ENCODE peak calls at places on chromosomes 7 and 10, in ten cellular contexts. U is dorsolateral prefrontal cortex, Q is endothelial cell, F is fibroblast of lung, W is OCI-LY7, Z is neural progenitor cell, H is nephron progenitor cell, L is left ventricle myocardium inferior, T is body of pancreas, C is astrocyte of the spinal cord. E is an unnamed sample.

GRCh38 chr7:16644987-16645592 is 464 bp downstream of the ANKMY2 start:
- DNase-seq in U (no peak), Q (peak; percentile 57), F (peak; percentile 30), W (peak; percentile 24), Z (peak; percentile 75), H (peak; percentile 76), L (peak; percentile 31), T (peak; percentile 42), C (peak; percentile 38), E (no peak)

GRCh38 chr10:5632430-5632829 is 34.0 kb downstream of the ASB13 start:
- DNase-seq in U (no peak), Q (no peak), F (peak; percentile 45), W (no peak), Z (no peak), H (no peak), L (no peak), T (peak; percentile 85), C (no peak), E (peak; percentile 62)

GRCh38 chr10:72134785-72135765 is 46.7 kb upstream of the SPOCK2 start:
- DNase-seq in U (no peak), Q (no peak), F (no peak), W (peak; percentile 38), Z (no peak), H (no peak), L (no peak), T (no peak), C (no peak), E (no peak)

GRCh38 chr10:124614003-124614659 is 130.0 kb downstream of the FAM53B start:
- DNase-seq in U (no peak), Q (no peak), F (no peak), W (no peak), Z (no peak), H (no peak), L (no peak), T (no peak), C (no peak), E (no peak)

GRCh38 chr10:130751106-130751840 is 560.2 kb downstream of the TCERG1L start:
- DNase-seq in U (no peak), Q (no peak), F (no peak), W (no peak), Z (no peak), H (no peak), L (no peak), T (no peak), C (no peak), E (no peak)

GRCh38 chr7:22413211-22413610 is 56.3 kb upstream of the RAPGEF5 start:
- DNase-seq in U (no peak), Q (no peak), F (no peak), W (no peak), Z (no peak), H (no peak), L (no peak), T (no peak), C (no peak), E (no peak)

GRCh38 chr10:48785796-48786195 is 101.1 kb downstream of the WDFY4 start:
- DNase-seq in U (no peak), Q (no peak), F (no peak), W (no peak), Z (no peak), H (no peak), L (no peak), T (no peak), C (no peak), E (no peak)

GRCh38 chr10:106682175-106682574 is 482.3 kb downstream of the SORCS1 start:
- DNase-seq in U (no peak), Q (no peak), F (no peak), W (no peak), Z (no peak), H (no peak), L (no peak), T (no peak), C (peak; percentile 1), E (no peak)

GRCh38 chr10:104325436-104326430 is 12.5 kb downstream of the ITPRIP start:
- DNase-seq in U (no peak), Q (no peak), F (no peak), W (no peak), Z (no peak), H (no peak), L (peak; percentile 66), T (no peak), C (no peak), E (no peak)

GRCh38 chr7:141838581-141838980 is 2.7 kb downstream of the PRSS37 start:
- DNase-seq in U (no peak), Q (no peak), F (no peak), W (no peak), Z (no peak), H (no peak), L (no peak), T (no peak), C (no peak), E (no peak)

GRCh38 chr7:101817930-101818698 is 688 bp downstream of the CUX1 start:
- DNase-seq in U (no peak), Q (no peak), F (peak; percentile 30), W (no peak), Z (no peak), H (no peak), L (no peak), T (no peak), C (no peak), E (no peak)

GRCh38 chr7:115748123-115748738 is 282.3 kb downstream of the TFEC start:
- DNase-seq in U (no peak), Q (peak; percentile 8), F (no peak), W (no peak), Z (peak; percentile 51), H (no peak), L (no peak), T (no peak), C (peak; percentile 3), E (peak; percentile 20)
- TF ChIP-seq CTCF in U (no peak), Q (no peak), F (peak; percentile 48), W (peak; percentile 47), Z (peak; percentile 65), H (peak; percentile 40), L (peak; percentile 45), T (no peak), C (peak; percentile 44), E (peak; percentile 41)

GRCh38 chr7:107964510-107964909 is 38.5 kb downstream of the LAMB1 start:
- DNase-seq in U (no peak), Q (no peak), F (no peak), W (no peak), Z (no peak), H (no peak), L (no peak), T (no peak), C (no peak), E (no peak)

GRCh38 chr7:107969856-107970255 is 33.1 kb downstream of the LAMB1 start:
- DNase-seq in U (no peak), Q (no peak), F (no peak), W (no peak), Z (no peak), H (no peak), L (peak; percentile 56), T (peak; percentile 18), C (no peak), E (no peak)

GRCh38 chr7:107968449-107968848 is 34.5 kb downstream of the LAMB1 start:
- DNase-seq in U (no peak), Q (no peak), F (no peak), W (no peak), Z (no peak), H (no peak), L (no peak), T (no peak), C (no peak), E (no peak)

GRCh38 chr7:107967420-107967819 is 35.5 kb downstream of the LAMB1 start:
- DNase-seq in U (no peak), Q (no peak), F (no peak), W (no peak), Z (no peak), H (no peak), L (no peak), T (no peak), C (no peak), E (no peak)

GRCh38 chr7:107966701-107967100 is 36.3 kb downstream of the LAMB1 start:
- DNase-seq in U (no peak), Q (no peak), F (peak; percentile 96), W (no peak), Z (peak; percentile 64), H (no peak), L (peak; percentile 41), T (no peak), C (peak; percentile 89), E (no peak)
- TF ChIP-seq CTCF in U (no peak), Q (no peak), F (no peak), W (no peak), Z (no peak), H (no peak), L (peak; percentile 52), T (no peak), C (peak; percentile 5), E (no peak)

GRCh38 chr7:76512941-76513816 is 2.8 kb downstream of the UPK3B start:
- DNase-seq in U (no peak), Q (peak; percentile 64), F (no peak), W (no peak), Z (peak; percentile 70), H (peak; percentile 48), L (no peak), T (no peak), C (no peak), E (peak; percentile 28)

GRCh38 chr7:76507723-76508406 is 2.5 kb upstream of the UPK3B start:
- DNase-seq in U (no peak), Q (no peak), F (no peak), W (no peak), Z (peak; percentile 1), H (no peak), L (no peak), T (no peak), C (no peak), E (no peak)

GRCh38 chr7:76513817-76514799 is 3.8 kb downstream of the UPK3B start:
- DNase-seq in U (no peak), Q (no peak), F (no peak), W (no peak), Z (peak; percentile 1), H (no peak), L (no peak), T (no peak), C (no peak), E (no peak)

GRCh38 chr7:76506081-76506440 is 4.3 kb upstream of the UPK3B start:
- DNase-seq in U (no peak), Q (no peak), F (no peak), W (no peak), Z (no peak), H (no peak), L (no peak), T (no peak), C (no peak), E (no peak)

GRCh38 chr7:76509931-76510877 is at the start of gene UPK3B:
- DNase-seq in U (no peak), Q (no peak), F (peak; percentile 27), W (no peak), Z (peak; percentile 52), H (no peak), L (no peak), T (no peak), C (peak; percentile 11), E (peak; percentile 63)
- TF ChIP-seq CTCF in U (no peak), Q (no peak), F (no peak), W (no peak), Z (no peak), H (no peak), L (no peak), T (no peak), C (no peak), E (no peak)

GRCh38 chr7:147436718-147437117 is 1153.8 kb upstream of the C7orf33 start:
- DNase-seq in U (no peak), Q (no peak), F (no peak), W (no peak), Z (no peak), H (no peak), L (no peak), T (no peak), C (no peak), E (no peak)

GRCh38 chr7:147428075-147428474 is 1162.5 kb upstream of the C7orf33 start:
- DNase-seq in U (no peak), Q (no peak), F (no peak), W (no peak), Z (no peak), H (no peak), L (no peak), T (no peak), C (no peak), E (no peak)

GRCh38 chr7:147432068-147432467 is 1158.5 kb upstream of the C7orf33 start:
- DNase-seq in U (no peak), Q (peak; percentile 15), F (peak; percentile 3), W (no peak), Z (peak; percentile 76), H (peak; percentile 24), L (no peak), T (no peak), C (peak; percentile 10), E (no peak)
- TF ChIP-seq CTCF in U (peak; percentile 51), Q (no peak), F (no peak), W (peak; percentile 29), Z (peak; percentile 67), H (peak; percentile 40), L (no peak), T (no peak), C (peak; percentile 34), E (no peak)